ENCODE peak calls at places on chromosomes 12 and 14, in seven cellular contexts. B is right atrium auricular region; R is non-pigmented ciliary epithelial cell; U is GM06990; O is H9; A is amniotic stem cell; W is activated T-cell treated with anti-CD3 and anti-CD28 coated beads, Interleukin-2, amount 50 U/mL, for 1 hour. S is an unnamed sample.

GRCh38 chr12:93836616-93837260 is 159.6 kb downstream of the CRADD start:
- DNase-seq in W (no peak), U (no peak), A (no peak), B (no peak), R (no peak), O (no peak), S (no peak)

GRCh38 chr12:3303410-3304136 is 187.4 kb upstream of the PRMT8 start:
- DNase-seq in U (no peak), B (no peak), W (no peak), R (no peak), A (no peak), O (peak), S (no peak)

GRCh38 chr12:7376196-7376595 is 67.8 kb downstream of the CD163L1 start:
- DNase-seq in O (no peak), A (no peak), B (no peak), W (no peak), R (peak), U (no peak), S (no peak)

GRCh38 chr14:77557391-77557790 is 58.8 kb upstream of the ISM2 start:
- DNase-seq in A (no peak), U (no peak), O (no peak), W (no peak), R (no peak), B (no peak), S (no peak)

GRCh38 chr12:10130042-10130441 is at the start of gene CLEC7A:
- DNase-seq in A (no peak), B (no peak), O (no peak), U (peak), R (no peak), W (no peak), S (peak)

GRCh38 chr12:124214574-124214973 is 80.3 kb upstream of the RFLNA start:
- DNase-seq in O (no peak), B (no peak), A (no peak), W (no peak), U (no peak), R (no peak), S (no peak)

GRCh38 chr12:52061470-52062166 is 8.2 kb upstream of the ATG101 start:
- DNase-seq in U (no peak), A (no peak), W (no peak), R (no peak), B (no peak), O (no peak), S (no peak)

GRCh38 chr14:79091381-79091963 is 921.3 kb downstream of the NRXN3 start:
- DNase-seq in R (no peak), W (no peak), A (no peak), U (no peak), O (no peak), B (no peak), S (no peak)

GRCh38 chr14:77580964-77581505 is 35.4 kb downstream of the SPTLC2 start:
- DNase-seq in W (no peak), U (peak), B (no peak), R (peak), A (peak), O (no peak), S (peak)

GRCh38 chr14:95460647-95461478 is 55.6 kb downstream of the SYNE3 start:
- DNase-seq in U (no peak), O (peak), B (no peak), W (no peak), A (no peak), R (no peak), S (no peak)